ENCODE peak calls at places on chromosomes 11 and 22, in ten cellular contexts. I is effector CD4-positive, alpha-beta T cell; W is D341Med; K is iris pigment epithelial cell; A is stimulated activated CD4-positive, alpha-beta T cell treated with anti-CD3 and anti-CD28 coated beads, Interleukin-1b, Interleukin-23, amount 100 ng/mL, for 4 hours; E is CD4-positive, alpha-beta T cell; Z is A172; X is HEK293T; F is endothelial cell; C is bronchial epithelial cell. R is an unnamed sample.

GRCh38 chr22:24107668-24108067 is 73.6 kb upstream of the SUSD2 start:
- DNase-seq in C (peak), K (peak), W (no peak), F (no peak), A (no peak), I (no peak), E (no peak), Z (peak), X (no peak), R (no peak)

GRCh38 chr22:42697542-42698013 is 23.1 kb downstream of the A4GALT start:
- DNase-seq in W (peak), C (peak), E (no peak), A (no peak), F (no peak), K (peak), X (no peak), Z (peak), I (no peak), R (no peak)

GRCh38 chr11:86737752-86738151 is 62.6 kb upstream of the PRSS23 start:
- DNase-seq in I (no peak), Z (no peak), A (no peak), X (no peak), E (no peak), W (no peak), F (no peak), C (peak), K (peak), R (no peak)

GRCh38 chr11:60923326-60923725 is 934 bp upstream of the TMEM132A start:
- DNase-seq in F (no peak), I (no peak), A (no peak), Z (no peak), X (no peak), C (no peak), W (no peak), K (no peak), E (no peak), R (no peak)

GRCh38 chr11:124740277-124740882 is 638 bp downstream of the NRGN start:
- DNase-seq in X (peak), Z (peak), W (peak), I (peak), C (no peak), E (peak), F (no peak), K (peak), A (peak), R (no peak)

GRCh38 chr11:120028181-120028935 is 109.6 kb downstream of the TRIM29 start:
- DNase-seq in K (no peak), W (no peak), F (no peak), I (no peak), A (no peak), C (no peak), E (no peak), Z (no peak), X (no peak), R (no peak)

GRCh38 chr11:48063424-48063978 is 83.1 kb downstream of the PTPRJ start:
- DNase-seq in I (no peak), A (no peak), X (no peak), Z (peak), F (no peak), K (peak), E (no peak), W (no peak), C (peak), R (no peak)

GRCh38 chr11:134244593-134244992 is 8.6 kb downstream of the THYN1 start:
- DNase-seq in W (peak), K (peak), Z (no peak), F (peak), E (no peak), X (peak), C (peak), A (no peak), I (no peak), R (no peak)

GRCh38 chr11:74707602-74708510 is 23.4 kb downstream of the CHRDL2 start:
- DNase-seq in W (no peak), K (no peak), C (no peak), I (no peak), E (no peak), X (no peak), F (no peak), A (no peak), Z (no peak), R (no peak)

GRCh38 chr22:32754413-32755041 is 47.0 kb upstream of the TIMP3 start:
- DNase-seq in F (no peak), A (no peak), K (peak), Z (peak), W (no peak), C (peak), I (no peak), X (no peak), E (no peak), R (no peak)

GRCh38 chr22:20247608-20248171 is 20.4 kb downstream of the RTN4R start:
- DNase-seq in C (no peak), E (no peak), F (no peak), X (no peak), Z (no peak), K (no peak), W (no peak), I (no peak), A (no peak), R (no peak)

GRCh38 chr11:113296447-113297205 is 17.8 kb upstream of the TTC12 start:
- DNase-seq in C (no peak), F (no peak), A (no peak), K (no peak), W (no peak), X (no peak), Z (no peak), I (no peak), E (no peak), R (no peak)

GRCh38 chr22:30649430-30650007 is 13.9 kb downstream of the SLC35E4 start:
- DNase-seq in Z (peak), I (peak), F (no peak), C (peak), K (peak), X (no peak), A (peak), W (no peak), E (peak), R (peak)

GRCh38 chr11:8543278-8543677 is 50.8 kb downstream of the STK33 start:
- DNase-seq in X (no peak), F (no peak), E (no peak), I (no peak), K (no peak), W (no peak), A (no peak), Z (no peak), C (no peak), R (no peak)

GRCh38 chr11:15901046-15901445 is 455.3 kb downstream of the SOX6 start:
- DNase-seq in E (no peak), X (no peak), C (no peak), A (no peak), I (no peak), Z (no peak), F (no peak), W (no peak), K (no peak), R (no peak)

GRCh38 chr11:93494341-93494740 is 48.9 kb downstream of the SMCO4 start:
- DNase-seq in W (no peak), E (no peak), A (no peak), C (no peak), X (no peak), I (no peak), Z (peak), K (peak), F (no peak), R (no peak)

GRCh38 chr11:93005239-93005638 is 35.8 kb downstream of the MTNR1B start:
- DNase-seq in K (peak), W (no peak), X (no peak), A (no peak), Z (peak), C (peak), F (no peak), I (no peak), E (no peak), R (no peak)

GRCh38 chr22:38461414-38462081 is 6.3 kb upstream of the KDELR3 start:
- DNase-seq in F (peak), I (no peak), K (peak), A (peak), W (peak), Z (peak), E (peak), X (peak), C (peak), R (no peak)

GRCh38 chr11:117627259-117627658 is 169.8 kb downstream of the DSCAML1 start:
- DNase-seq in K (no peak), A (no peak), W (no peak), C (no peak), F (no peak), Z (no peak), I (no peak), X (no peak), E (no peak), R (no peak)

GRCh38 chr11:88552377-88553029 is 215.0 kb upstream of the CTSC start:
- DNase-seq in A (peak), E (peak), F (peak), I (peak), X (peak), Z (peak), W (peak), K (peak), C (peak), R (peak)

GRCh38 chr11:67024410-67024809 is 1.5 kb downstream of the SYT12 start:
- DNase-seq in Z (peak), W (no peak), X (no peak), E (peak), A (peak), C (peak), K (no peak), F (no peak), I (no peak), R (peak)

GRCh38 chr11:103396237-103396636 is 287.0 kb downstream of the DYNC2H1 start:
- DNase-seq in Z (no peak), F (no peak), C (peak), A (no peak), E (no peak), I (no peak), K (peak), X (no peak), W (no peak), R (no peak)

GRCh38 chr11:93025558-93026255 is 56.3 kb downstream of the MTNR1B start:
- DNase-seq in Z (no peak), K (no peak), I (no peak), F (no peak), W (no peak), E (no peak), C (no peak), A (no peak), X (no peak), R (no peak)

GRCh38 chr22:39721456-39722325 is 151.1 kb downstream of the CACNA1I start:
- DNase-seq in E (no peak), X (no peak), C (no peak), I (no peak), F (no peak), W (peak), K (no peak), A (no peak), Z (no peak), R (no peak)

GRCh38 chr11:71321433-71322191 is 69.2 kb upstream of the SHANK2 start:
- DNase-seq in X (no peak), I (no peak), F (no peak), A (no peak), E (no peak), Z (no peak), W (no peak), K (no peak), C (no peak), R (no peak)

GRCh38 chr11:74683941-74684481 is 47.2 kb downstream of the CHRDL2 start:
- DNase-seq in E (no peak), Z (no peak), X (no peak), K (peak), W (no peak), C (no peak), A (no peak), F (no peak), I (no peak), R (no peak)

GRCh38 chr11:19232910-19233503 is 7.7 kb downstream of the E2F8 start:
- DNase-seq in C (peak), W (no peak), F (no peak), K (peak), X (no peak), Z (peak), E (no peak), A (no peak), I (no peak), R (no peak)

GRCh38 chr11:122202951-122203456 is 87.0 kb upstream of the BLID start:
- DNase-seq in X (peak), A (peak), I (peak), E (peak), F (peak), W (peak), K (peak), Z (no peak), C (peak), R (no peak)

GRCh38 chr11:3139086-3139440 is 26.0 kb downstream of the OSBPL5 start:
- DNase-seq in K (no peak), A (no peak), Z (no peak), W (no peak), F (no peak), C (no peak), X (no peak), E (no peak), I (no peak), R (no peak)

GRCh38 chr11:70220920-70221319 is 17.8 kb downstream of the FADD start:
- DNase-seq in E (no peak), X (no peak), A (no peak), W (no peak), Z (peak), C (no peak), K (no peak), I (no peak), F (no peak), R (no peak)

GRCh38 chr22:20562607-20563463 is 55.4 kb downstream of the MED15 start:
- DNase-seq in X (no peak), C (no peak), E (no peak), W (no peak), A (no peak), I (no peak), K (no peak), Z (no peak), F (no peak), R (no peak)

GRCh38 chr11:3154001-3154599 is 11.0 kb downstream of the OSBPL5 start:
- DNase-seq in C (no peak), A (no peak), W (no peak), I (no peak), F (no peak), E (no peak), K (no peak), Z (peak), X (no peak), R (no peak)

GRCh38 chr11:74932169-74932568 is 16.7 kb downstream of the XRRA1 start:
- DNase-seq in C (peak), X (no peak), A (no peak), W (no peak), E (no peak), I (no peak), K (peak), F (no peak), Z (peak), R (no peak)

R was measured in T-helper 22 cell.